ENCODE peak calls at places on chromosomes 5 and 9, in five cellular contexts. U is KBM-7, H is HCT116, C is HuH-7.5, S is Kasumi-1. D is an unnamed sample.

GRCh38 chr9:122800066-122801060 is at the start of gene OR1K1:
- DNase-seq in S (no peak), C (no peak), H (no peak), U (no peak), D (no peak)

GRCh38 chr5:145497041-145497440 is 338.1 kb downstream of the PRELID2 start:
- DNase-seq in S (no peak), U (no peak), C (no peak), H (no peak), D (no peak)

GRCh38 chr5:40796487-40796889 is 1.7 kb downstream of the PRKAA1 start:
- DNase-seq in H (no peak), U (peak; percentile 21), S (peak; percentile 49), C (no peak), D (no peak)

GRCh38 chr5:33850100-33850594 is 41.6 kb downstream of the ADAMTS12 start:
- DNase-seq in H (no peak), S (no peak), C (no peak), U (peak; percentile 2), D (no peak)

GRCh38 chr9:124309665-124310064 is 51.9 kb downstream of the NEK6 start:
- DNase-seq in C (no peak), S (no peak), H (peak; percentile 92), U (no peak), D (no peak)

GRCh38 chr5:171997011-171997410 is 9.4 kb downstream of the FBXW11 start:
- DNase-seq in U (no peak), C (no peak), H (no peak), S (no peak), D (no peak)

GRCh38 chr5:112097768-112098167 is 321.3 kb downstream of the EPB41L4A start:
- DNase-seq in C (no peak), S (no peak), H (no peak), U (no peak), D (no peak)

GRCh38 chr5:110258460-110258859 is 468.0 kb downstream of the TMEM232 start:
- DNase-seq in U (no peak), S (no peak), H (no peak), C (no peak), D (no peak)

GRCh38 chr9:121499177-121499426 is 542 bp downstream of the GGTA1 start:
- DNase-seq in U (no peak), H (no peak), S (no peak), C (peak; percentile 10), D (no peak)

GRCh38 chr5:1312206-1312605 is 17.3 kb upstream of the TERT start:
- DNase-seq in U (no peak), H (no peak), S (no peak), C (no peak), D (peak; percentile 33)

GRCh38 chr5:71601222-71602026 is 14.3 kb downstream of the MCCC2 start:
- DNase-seq in C (peak; percentile 15), S (peak; percentile 87), U (peak; percentile 63), H (peak; percentile 95), D (no peak)

GRCh38 chr9:6777218-6777902 is 19.6 kb downstream of the KDM4C start:
- DNase-seq in U (no peak), C (no peak), S (no peak), H (no peak), D (no peak)

GRCh38 chr5:14414007-14414406 is 167.6 kb upstream of the OTULINL start:
- DNase-seq in S (no peak), H (no peak), U (no peak), C (no peak), D (no peak)

GRCh38 chr5:116421080-116421629 is 153.5 kb downstream of the SEMA6A start:
- DNase-seq in H (no peak), C (no peak), S (no peak), U (no peak), D (no peak)

GRCh38 chr5:168773231-168773630 is 194.1 kb upstream of the PANK3 start:
- DNase-seq in S (no peak), H (no peak), C (no peak), U (no peak), D (no peak)

GRCh38 chr5:176639981-176640380 is 7.3 kb upstream of the TSPAN17 start:
- DNase-seq in S (no peak), U (no peak), C (no peak), H (no peak), D (no peak)

GRCh38 chr9:134185536-134186011 is 21.2 kb upstream of the RNU6ATAC start:
- DNase-seq in S (no peak), C (no peak), H (no peak), U (no peak), D (no peak)

GRCh38 chr5:113311301-113311700 is 123.5 kb downstream of the TSSK1B start:
- DNase-seq in C (no peak), H (no peak), U (no peak), S (no peak), D (no peak)

GRCh38 chr9:126877418-126877817 is 17.0 kb downstream of the ZBTB34 start:
- DNase-seq in U (no peak), H (no peak), S (no peak), C (no peak), D (no peak)

GRCh38 chr5:10387690-10388089 is 34.2 kb downstream of the MARCHF6 start:
- DNase-seq in S (peak; percentile 57), U (no peak), C (no peak), H (no peak), D (no peak)

GRCh38 chr9:97564291-97565175 is 63.1 kb downstream of the TMOD1 start:
- DNase-seq in C (no peak), S (no peak), H (no peak), U (no peak), D (no peak)

GRCh38 chr5:132280371-132281240 is 13.6 kb upstream of the SLC22A4 start:
- DNase-seq in U (no peak), C (no peak), H (no peak), S (no peak), D (no peak)

GRCh38 chr9:133121200-133122166 is at the start of gene RALGDS:
- DNase-seq in S (peak; percentile 81), C (peak; percentile 99), H (peak; percentile 56), U (peak; percentile 88), D (peak; percentile 94)

GRCh38 chr9:125522328-125522725 is 184.7 kb downstream of the MAPKAP1 start:
- DNase-seq in H (no peak), U (no peak), C (no peak), S (no peak), D (no peak)

GRCh38 chr5:93790401-93790800 is 49.0 kb upstream of the POU5F2 start:
- DNase-seq in C (no peak), H (no peak), U (no peak), S (no peak), D (no peak)

GRCh38 chr9:131668439-131669233 is 71.2 kb downstream of the RAPGEF1 start:
- DNase-seq in C (peak; percentile 50), U (peak; percentile 27), S (peak; percentile 54), H (no peak), D (peak; percentile 64)

GRCh38 chr5:9288234-9288633 is 257.6 kb downstream of the SEMA5A start:
- DNase-seq in H (no peak), U (no peak), S (no peak), C (no peak), D (no peak)

GRCh38 chr9:114250648-114251047 is 72.2 kb upstream of the ORM1 start:
- DNase-seq in S (no peak), C (no peak), U (no peak), H (no peak), D (no peak)

GRCh38 chr5:171692106-171692505 is 93.5 kb upstream of the SMIM23 start:
- DNase-seq in C (no peak), S (no peak), H (no peak), U (no peak), D (peak; percentile 31)

GRCh38 chr9:127281887-127282286 is 17.3 kb downstream of the GARNL3 start:
- DNase-seq in U (no peak), H (no peak), C (no peak), S (no peak), D (no peak)

GRCh38 chr9:13064060-13064459 is 215.4 kb downstream of the MPDZ start:
- DNase-seq in H (no peak), S (no peak), U (no peak), C (no peak), D (no peak)

GRCh38 chr9:128555180-128555721 is 2.9 kb downstream of the SPTAN1 start:
- DNase-seq in S (no peak), U (no peak), C (peak; percentile 83), H (peak; percentile 46), D (no peak)

GRCh38 chr9:127035423-127035822 is 87.0 kb downstream of the ANGPTL2 start:
- DNase-seq in H (no peak), C (no peak), S (no peak), U (no peak), D (no peak)

GRCh38 chr5:14821721-14822120 is 49.9 kb downstream of the ANKH start:
- DNase-seq in U (no peak), H (no peak), C (no peak), S (no peak), D (no peak)

GRCh38 chr9:121564861-121565260 is 65.2 kb upstream of the GGTA1 start:
- DNase-seq in C (no peak), U (no peak), S (no peak), H (no peak), D (no peak)

D was measured in suprapubic skin.